ENCODE peak calls at places on chromosomes 16 and 17, in six cellular contexts. F, H, Q, M, V and S are unnamed samples.
A peak's percentile ranks its signal among the peaks of the same experiment; 100 is the strongest.

GRCh38 chr16:84207266-84207665 is 16.3 kb downstream of the ADAD2 start:
- DNase-seq in F (no peak), H (no peak), Q (no peak), M (no peak), V (no peak), S (no peak)

GRCh38 chr16:4846503-4846900 is 586 bp downstream of the GLYR1 start:
- DNase-seq in F (peak; percentile 31), H (peak; percentile 76), Q (peak; percentile 43), M (peak; percentile 47), V (peak; percentile 57), S (no peak)

GRCh38 chr17:60639019-60639330 is 38.7 kb upstream of the BCAS3 start:
- DNase-seq in F (no peak), H (no peak), Q (no peak), M (no peak), V (no peak), S (no peak)

GRCh38 chr17:77874303-77875050 is 84.0 kb upstream of the TNRC6C start:
- DNase-seq in F (no peak), H (peak; percentile 30), Q (no peak), M (no peak), V (no peak), S (no peak)

GRCh38 chr17:19016297-19016696 is 11.7 kb upstream of the FAM83G start:
- DNase-seq in F (no peak), H (no peak), Q (peak; percentile 68), M (no peak), V (no peak), S (no peak)

GRCh38 chr17:40326014-40326831 is 17.2 kb downstream of the RARA start:
- DNase-seq in F (peak; percentile 22), H (no peak), Q (no peak), M (no peak), V (no peak), S (no peak)

GRCh38 chr16:51888021-51888420 is 658.9 kb downstream of the TOX3 start:
- DNase-seq in F (no peak), H (no peak), Q (peak; percentile 87), M (no peak), V (no peak), S (no peak)

GRCh38 chr17:80817861-80818260 is 173.8 kb upstream of the CHMP6 start:
- DNase-seq in F (no peak), H (peak; percentile 9), Q (peak; percentile 33), M (no peak), V (no peak), S (no peak)

GRCh38 chr17:64056269-64057005 is 36.0 kb upstream of the ICAM2 start:
- DNase-seq in F (no peak), H (no peak), Q (no peak), M (no peak), V (peak; percentile 65), S (no peak)

GRCh38 chr17:4953461-4953961 is 2.6 kb downstream of the ENO3 start:
- DNase-seq in F (no peak), H (no peak), Q (peak; percentile 15), M (no peak), V (no peak), S (no peak)

GRCh38 chr16:70490261-70490660 is 33.1 kb downstream of the COG4 start:
- DNase-seq in F (no peak), H (no peak), Q (no peak), M (no peak), V (no peak), S (no peak)

GRCh38 chr17:43219001-43219400 is 7.3 kb downstream of the TMEM106A start:
- DNase-seq in F (no peak), H (no peak), Q (no peak), M (no peak), V (no peak), S (no peak)

GRCh38 chr17:30290696-30291570 is 811 bp downstream of the BLMH start:
- DNase-seq in F (peak; percentile 29), H (peak; percentile 77), Q (peak; percentile 84), M (no peak), V (peak; percentile 52), S (peak; percentile 34)

GRCh38 chr17:32586666-32587065 is 99.9 kb downstream of the CDK5R1 start:
- DNase-seq in F (no peak), H (no peak), Q (peak; percentile 60), M (no peak), V (no peak), S (no peak)

GRCh38 chr17:80859004-80859941 is 132.4 kb upstream of the CHMP6 start:
- DNase-seq in F (peak; percentile 69), H (peak; percentile 77), Q (peak; percentile 85), M (no peak), V (no peak), S (no peak)

GRCh38 chr16:80691111-80691761 is 113.2 kb downstream of the CDYL2 start:
- DNase-seq in F (no peak), H (no peak), Q (peak; percentile 20), M (no peak), V (no peak), S (no peak)

GRCh38 chr17:2138768-2139167 is 83.9 kb downstream of the HIC1 start:
- DNase-seq in F (no peak), H (no peak), Q (no peak), M (no peak), V (no peak), S (peak; percentile 40)

GRCh38 chr17:51336112-51336822 is 75.9 kb downstream of the UTP18 start:
- DNase-seq in F (no peak), H (no peak), Q (no peak), M (no peak), V (no peak), S (no peak)

GRCh38 chr16:19481291-19481690 is 40.6 kb downstream of the GDE1 start:
- DNase-seq in F (no peak), H (no peak), Q (no peak), M (no peak), V (no peak), S (no peak)

GRCh38 chr17:64097196-64097936 is 32.6 kb downstream of the ERN1 start:
- DNase-seq in F (no peak), H (no peak), Q (no peak), M (no peak), V (no peak), S (no peak)

GRCh38 chr17:5826384-5826783 is 242.1 kb upstream of the NLRP1 start:
- DNase-seq in F (no peak), H (no peak), Q (peak; percentile 57), M (no peak), V (no peak), S (no peak)

DNA sequence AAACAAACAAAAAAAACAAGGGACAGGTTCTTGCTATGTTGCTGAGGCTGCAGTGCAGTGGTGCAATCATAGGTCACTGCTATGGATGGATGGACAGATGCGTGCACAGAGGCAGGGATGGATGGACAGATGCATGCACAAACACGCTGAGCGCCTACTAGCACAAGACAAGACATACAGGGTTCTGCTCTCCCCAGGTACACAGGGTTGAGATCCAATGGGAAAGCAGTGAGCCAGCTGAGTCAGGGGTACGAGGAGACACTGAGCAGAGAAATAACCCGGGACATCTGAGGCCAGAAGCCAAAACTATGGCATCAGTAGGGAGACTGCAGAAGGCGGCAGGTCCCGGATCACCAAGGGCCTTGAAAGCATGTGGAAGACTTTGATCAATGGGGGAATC is 6.2 kb downstream of the IL32 start:
- DNase-seq in F (no peak), H (no peak), Q (no peak), M (no peak), V (no peak), S (no peak)
- TF ChIP-seq CTCF in F (no peak), H (no peak), Q (no peak), M (no peak), V (no peak), S (no peak)

DNA sequence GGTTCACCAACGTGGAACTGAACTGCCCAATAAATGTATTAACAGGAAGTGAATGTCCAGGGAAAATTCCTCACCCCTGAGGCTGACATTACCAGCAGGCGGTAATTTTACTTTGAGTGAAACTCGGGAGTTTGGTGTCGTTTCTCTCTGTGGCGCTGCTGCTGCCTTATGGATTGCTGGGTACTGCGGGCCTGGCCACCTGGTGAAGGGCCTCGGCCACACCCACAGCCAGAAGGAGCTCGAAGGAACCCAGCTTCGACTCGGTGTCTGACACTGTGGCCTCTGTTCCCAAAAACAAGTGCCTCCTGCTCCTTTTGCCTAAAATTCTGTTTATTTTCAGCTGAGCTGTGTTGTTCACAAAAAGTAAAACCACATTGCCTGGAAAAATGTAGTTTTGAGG is 115.0 kb downstream of the BANP start:
- DNase-seq in F (no peak), H (no peak), Q (no peak), M (no peak), V (no peak), S (no peak)
- TF ChIP-seq CTCF in F (no peak), H (no peak), Q (no peak), M (no peak), V (no peak), S (no peak)

GRCh38 chr17:46848534-46848933 is 2.8 kb upstream of the WNT9B start:
- DNase-seq in F (no peak), H (no peak), Q (no peak), M (no peak), V (no peak), S (no peak)

GRCh38 chr17:46854515-46854914 is 3.1 kb downstream of the WNT9B start:
- DNase-seq in F (no peak), H (no peak), Q (no peak), M (no peak), V (no peak), S (no peak)

GRCh38 chr17:46850688-46851028 is 725 bp upstream of the WNT9B start:
- DNase-seq in F (no peak), H (no peak), Q (no peak), M (no peak), V (no peak), S (no peak)

GRCh38 chr17:46853896-46854444 is 2.6 kb downstream of the WNT9B start:
- DNase-seq in F (no peak), H (no peak), Q (peak; percentile 34), M (no peak), V (no peak), S (no peak)

DNA sequence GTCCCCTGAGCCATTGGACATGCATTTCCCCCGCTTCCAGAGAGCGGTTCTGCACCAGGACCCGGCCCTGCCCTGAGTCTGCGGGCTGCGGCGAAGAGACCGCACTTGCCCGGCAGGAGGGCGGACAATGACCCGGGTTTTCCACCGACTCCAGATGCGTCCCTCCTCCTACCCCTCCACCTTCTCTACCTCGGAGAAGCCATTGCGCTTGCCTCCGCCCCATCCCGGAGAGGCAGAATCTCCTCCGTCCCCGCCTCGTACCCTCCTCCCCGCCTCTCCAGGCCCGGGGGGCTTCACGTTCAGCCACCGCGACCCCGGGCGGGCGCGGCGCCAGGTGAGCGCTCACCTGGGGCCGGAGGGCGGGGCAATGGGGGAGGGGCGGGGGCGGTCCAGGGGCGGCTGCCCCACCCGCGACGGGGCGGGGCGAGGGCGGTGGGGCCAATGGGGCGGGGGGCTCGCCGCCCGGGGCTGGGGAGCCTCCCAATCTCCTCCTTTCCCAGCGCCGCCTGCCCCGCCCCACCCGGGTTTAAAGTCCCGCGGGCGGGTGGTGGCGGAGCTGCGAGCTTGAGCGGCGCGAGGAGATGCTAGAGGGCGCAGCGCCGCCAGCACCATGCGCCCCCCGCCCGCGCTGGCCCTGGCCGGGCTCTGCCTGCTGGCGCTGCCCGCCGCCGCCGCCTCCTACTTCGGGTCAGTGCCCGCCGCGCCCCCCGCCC is at the start of gene WNT9B:
- DNase-seq in F (no peak), H (peak; percentile 78), Q (no peak), M (no peak), V (peak; percentile 64), S (peak; percentile 76)
- TF ChIP-seq CTCF in F (no peak), H (no peak), Q (no peak), M (no peak), V (no peak), S (no peak)

DNA sequence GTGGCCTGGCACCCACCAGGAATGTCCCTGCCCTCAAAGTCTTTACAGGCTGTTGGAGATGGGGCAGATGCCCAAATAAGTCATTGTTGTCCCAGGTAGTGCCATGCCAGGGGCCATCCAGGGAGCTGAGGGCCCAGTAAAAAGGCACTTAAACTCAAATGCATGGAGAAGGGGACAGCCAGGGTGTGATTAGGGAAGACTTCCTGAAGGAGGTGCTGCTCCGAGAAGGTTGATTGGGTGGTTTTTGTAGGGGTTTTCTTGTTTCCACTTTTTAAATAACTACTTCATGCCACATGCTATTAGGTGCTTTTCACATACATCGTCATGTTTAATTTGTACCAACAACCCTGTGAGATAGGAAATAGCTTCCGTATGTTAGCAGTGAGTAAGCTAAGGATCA is 66.9 kb downstream of the RAI1 start:
- DNase-seq in F (no peak), H (no peak), Q (no peak), M (no peak), V (no peak), S (no peak)
- TF ChIP-seq CTCF in F (no peak), H (no peak), Q (peak; percentile 28), M (no peak), V (no peak), S (no peak)